ENCODE peak calls at places on chromosomes 7 and 10, in eight cellular contexts. B, T, N, U, R, W, K and E are unnamed samples. For H3K27me3 and H3K36me3, the result is how much of the 10 kb centered on the place peaks cover.

GRCh38 chr7:725223-726005 is 1.1 kb upstream of the DNAAF5 start:
- DNase-seq in B (peak), T (no peak), N (no peak), U (no peak), R (no peak), W (peak), K (no peak), E (peak)

GRCh38 chr7:92778972-92779371 is 57.4 kb downstream of the CDK6 start:
- DNase-seq in B (no peak), T (no peak), N (no peak), U (no peak), R (no peak), W (peak), K (no peak), E (no peak)

GRCh38 chr7:108254259-108254658 is 124.1 kb upstream of the LAMB4 start:
- DNase-seq in B (no peak), T (no peak), N (no peak), U (no peak), R (no peak), W (no peak), K (no peak), E (no peak)

GRCh38 chr10:6114758-6115410 is 26.1 kb downstream of the RBM17 start:
- DNase-seq in B (no peak), T (peak), N (no peak), U (no peak), R (no peak), W (peak), K (peak), E (no peak)

GRCh38 chr10:92720306-92721165 is 30.8 kb downstream of the HHEX start:
- DNase-seq in B (no peak), T (no peak), N (no peak), U (no peak), R (no peak), W (no peak), K (no peak), E (no peak)

GRCh38 chr7:72493850-72494661 is 81.9 kb upstream of the CALN1 start:
- DNase-seq in B (no peak), T (peak), N (peak), U (peak), R (peak), W (peak), K (peak), E (peak)

GRCh38 chr10:74799840-74800239 is 26.6 kb upstream of the KAT6B start:
- DNase-seq in B (no peak), T (no peak), N (no peak), U (no peak), R (no peak), W (peak), K (peak), E (no peak)

GRCh38 chr7:108037748-108038147 is 34.8 kb upstream of the LAMB1 start:
- DNase-seq in B (no peak), T (no peak), N (no peak), U (no peak), R (no peak), W (no peak), K (no peak), E (no peak)

GRCh38 chr7:138716889-138717288 is 15.7 kb upstream of the SVOPL start:
- DNase-seq in B (no peak), T (no peak), N (no peak), U (no peak), R (no peak), W (no peak), K (no peak), E (no peak)

GRCh38 chr7:138720286-138720685 is 19.1 kb upstream of the SVOPL start:
- DNase-seq in B (no peak), T (no peak), N (no peak), U (no peak), R (no peak), W (no peak), K (no peak), E (no peak)
- H3K4me3 ChIP-seq in B (no peak), T (no peak), N (no peak), U (no peak), R (no peak), W (no peak), K (no peak), E (no peak)

GRCh38 chr10:78276139-78276538 is 242.5 kb downstream of the RPS24 start:
- DNase-seq in B (no peak), T (no peak), N (no peak), U (no peak), R (no peak), W (no peak), K (no peak), E (no peak)
- H3K27me3 ChIP-seq in B (under half), T (under half), N (under half), U (under half), R (under half), W (under half), K (under half), E (under half)

DNA sequence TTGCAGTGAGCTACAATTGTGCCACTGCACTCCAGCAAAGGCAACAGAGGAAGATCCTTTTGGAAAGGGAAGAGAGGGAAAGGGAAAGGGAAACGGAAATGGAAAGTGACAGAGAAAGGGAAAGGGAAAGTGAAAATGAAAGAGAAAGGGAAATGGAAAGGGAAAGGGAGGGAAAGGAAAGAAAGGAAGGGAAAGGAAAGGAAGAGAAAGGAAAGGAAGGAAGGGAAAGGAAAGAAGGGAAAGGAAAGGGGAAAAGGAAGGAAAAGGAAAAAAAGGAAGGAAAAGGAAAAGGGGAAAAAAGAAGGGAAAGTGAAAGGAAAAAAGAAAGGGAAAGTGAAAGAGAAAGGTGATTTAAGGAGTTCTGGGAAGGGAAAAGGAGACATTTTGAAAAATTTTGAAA is 2.4 kb upstream of the ZC3HAV1 start:
- DNase-seq in B (no peak), T (no peak), N (no peak), U (no peak), R (no peak), W (no peak), K (no peak), E (no peak)
- H3K36me3 ChIP-seq in B (under half), T (under half), N (under half), U (under half), R (under half), W (under half), K (under half), E (under half)

GRCh38 chr7:76261329-76261728 is 41.1 kb upstream of the HSPB1 start:
- DNase-seq in B (no peak), T (no peak), N (no peak), U (no peak), R (no peak), W (no peak), K (no peak), E (no peak)

GRCh38 chr7:76257973-76258372 is 44.5 kb upstream of the HSPB1 start:
- DNase-seq in B (no peak), T (no peak), N (no peak), U (peak), R (no peak), W (no peak), K (no peak), E (peak)

GRCh38 chr7:76261935-76262334 is 40.5 kb upstream of the HSPB1 start:
- DNase-seq in B (no peak), T (no peak), N (no peak), U (no peak), R (no peak), W (no peak), K (no peak), E (no peak)

GRCh38 chr7:76259124-76260086 is 43.1 kb upstream of the HSPB1 start:
- DNase-seq in B (no peak), T (no peak), N (no peak), U (peak), R (no peak), W (no peak), K (no peak), E (no peak)

GRCh38 chr7:76260171-76260703 is 42.2 kb upstream of the HSPB1 start:
- DNase-seq in B (peak), T (no peak), N (peak), U (peak), R (peak), W (no peak), K (no peak), E (peak)
- H3K4me3 ChIP-seq in B (no peak), T (peak), N (peak), U (peak), R (peak), W (no peak), K (peak), E (peak)

DNA sequence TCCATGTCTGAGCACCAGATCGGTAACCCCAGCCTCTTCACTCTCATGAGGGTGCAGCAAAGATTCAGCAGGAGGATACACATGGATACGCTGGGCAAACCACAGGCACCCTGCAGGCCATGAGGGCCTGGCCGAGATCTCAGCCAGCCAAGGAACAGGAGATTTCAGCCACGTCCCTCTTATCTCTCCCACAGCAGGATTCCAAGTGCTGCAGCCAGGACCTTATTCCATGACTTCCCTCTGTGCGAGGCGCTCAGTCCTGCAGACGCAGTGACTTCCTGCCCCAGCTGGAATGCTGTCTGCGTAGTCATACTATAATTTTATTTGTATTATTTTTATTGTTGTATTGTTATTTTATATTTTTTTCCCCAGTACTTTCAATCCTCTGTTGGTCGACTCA is 66.8 kb downstream of the PTPRN2 start:
- DNase-seq in B (no peak), T (no peak), N (no peak), U (no peak), R (no peak), W (no peak), K (no peak), E (no peak)
- H3K27me3 ChIP-seq in B (under half), T (under half), N (under half), U (under half), R (under half), W (under half), K (under half), E (under half)

GRCh38 chr10:102157224-102157623 is 5.0 kb downstream of the NOLC1 start:
- DNase-seq in B (no peak), T (no peak), N (no peak), U (no peak), R (no peak), W (no peak), K (no peak), E (no peak)

GRCh38 chr10:102154466-102155116 is 2.4 kb downstream of the NOLC1 start:
- DNase-seq in B (no peak), T (no peak), N (no peak), U (no peak), R (no peak), W (no peak), K (no peak), E (no peak)

GRCh38 chr10:102159051-102159597 is 6.9 kb downstream of the NOLC1 start:
- DNase-seq in B (no peak), T (no peak), N (no peak), U (no peak), R (no peak), W (no peak), K (no peak), E (no peak)

GRCh38 chr10:102163342-102163989 is 11.3 kb downstream of the NOLC1 start:
- DNase-seq in B (no peak), T (no peak), N (no peak), U (no peak), R (no peak), W (no peak), K (no peak), E (no peak)

DNA sequence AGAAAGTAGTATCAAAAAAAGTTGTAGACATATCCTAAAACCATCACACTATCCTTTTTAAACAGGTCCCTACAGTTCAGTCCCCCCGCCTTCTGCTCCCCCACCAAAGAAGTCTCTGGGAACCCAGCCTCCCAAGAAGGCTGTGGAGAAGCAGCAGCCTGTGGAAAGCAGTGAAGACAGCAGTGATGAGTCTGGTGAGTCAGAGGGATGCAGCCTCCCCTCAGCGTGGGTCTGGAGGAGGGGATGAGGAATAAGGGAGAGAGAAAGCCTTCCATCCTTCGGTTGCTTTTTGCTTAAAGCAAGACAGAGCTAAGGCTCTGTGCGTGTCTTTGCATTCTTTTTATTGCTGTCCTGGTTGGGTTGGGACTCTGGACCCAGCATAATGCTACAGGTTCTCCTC is 7.6 kb downstream of the NOLC1 start:
- DNase-seq in B (no peak), T (no peak), N (no peak), U (no peak), R (no peak), W (no peak), K (no peak), E (no peak)
- H3K36me3 ChIP-seq in B (under half), T (under half), N (half or more), U (half or more), R (half or more), W (under half), K (half or more), E (half or more)

GRCh38 chr10:26970667-26971066 is 109.9 kb upstream of the ABI1 start:
- DNase-seq in B (no peak), T (no peak), N (no peak), U (no peak), R (no peak), W (no peak), K (no peak), E (no peak)

DNA sequence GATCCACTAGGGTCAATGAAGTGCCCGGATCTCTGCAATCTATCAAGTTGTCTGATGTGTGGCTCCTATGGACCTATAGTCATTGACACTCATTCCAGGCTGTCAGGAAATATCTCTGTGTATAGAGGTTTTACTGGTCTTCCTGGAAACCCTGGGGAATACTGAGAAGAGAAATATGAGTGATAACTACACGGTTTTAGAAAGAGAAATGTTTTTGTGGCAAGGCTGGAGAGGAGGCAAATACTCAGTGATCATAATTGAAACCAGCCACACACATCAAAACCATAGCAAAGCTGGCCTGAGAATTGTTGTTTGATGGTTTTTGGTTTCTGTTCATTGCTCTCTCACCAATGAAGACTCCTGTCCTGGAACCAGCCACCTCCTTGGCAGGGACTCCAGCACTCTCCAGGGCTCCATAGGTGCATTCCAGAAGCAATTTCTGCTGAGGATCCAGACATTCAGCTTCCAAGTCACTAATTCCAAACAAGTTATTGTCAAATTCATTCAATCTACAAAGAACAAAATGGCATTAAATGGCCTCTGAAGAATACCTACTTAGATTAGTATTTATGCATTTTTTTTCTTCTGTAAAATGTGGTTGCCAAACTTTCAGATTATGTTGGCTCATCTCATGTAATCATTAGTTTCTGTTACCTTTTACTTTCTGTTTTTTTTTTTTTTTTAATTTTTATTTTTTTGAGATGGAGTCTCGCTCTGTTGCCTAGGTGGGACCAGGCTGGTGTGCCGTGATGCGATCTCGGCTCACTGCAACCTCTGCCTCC is 108.6 kb upstream of the ABI1 start:
- DNase-seq in B (no peak), T (no peak), N (no peak), U (no peak), R (no peak), W (no peak), K (no peak), E (no peak)
- H3K4me3 ChIP-seq in B (no peak), T (no peak), N (no peak), U (no peak), R (no peak), W (no peak), K (no peak), E (no peak)

GRCh38 chr7:69610675-69611037 is 12.4 kb downstream of the AUTS2 start:
- DNase-seq in B (no peak), T (no peak), N (no peak), U (peak), R (no peak), W (no peak), K (no peak), E (no peak)
- H3K27me3 ChIP-seq in B (under half), T (under half), N (under half), U (under half), R (half or more), W (under half), K (under half), E (half or more)